ENCODE peak calls at places on chromosomes 11 and 22, in seven cellular contexts. B is T-helper 2 cell, E is posterior vena cava, W is AG08396, D is heart left ventricle, A is globus pallidus, T is iris pigment epithelial cell. S is an unnamed sample.

GRCh38 chr11:12199231-12199948 is 89.0 kb downstream of the MICAL2 start:
- DNase-seq in A (no peak), D (no peak), B (no peak), E (no peak), T (no peak), W (no peak), S (no peak)

GRCh38 chr11:85076535-85077330 is 550.4 kb downstream of the DLG2 start:
- DNase-seq in D (peak), B (no peak), A (no peak), T (peak), W (peak), E (no peak), S (no peak)

GRCh38 chr11:120184946-120185677 is 25.7 kb upstream of the OAF start:
- DNase-seq in D (peak), B (no peak), W (peak), E (peak), T (peak), A (no peak), S (no peak)

GRCh38 chr22:19289475-19290161 is 1.9 kb downstream of the CLTCL1 start:
- DNase-seq in T (peak), D (no peak), W (peak), B (no peak), A (no peak), E (no peak), S (no peak)

GRCh38 chr11:130023204-130023603 is 20.6 kb upstream of the PRDM10 start:
- DNase-seq in A (no peak), W (peak), D (no peak), T (peak), B (no peak), E (no peak), S (no peak)

GRCh38 chr11:2212411-2213251 is 41.0 kb upstream of the TH start:
- DNase-seq in A (no peak), E (peak), B (no peak), D (peak), W (peak), T (no peak), S (no peak)

GRCh38 chr11:33664829-33665228 is 35.8 kb downstream of the C11orf91 start:
- DNase-seq in T (no peak), D (no peak), E (no peak), B (no peak), A (no peak), W (no peak), S (no peak)

GRCh38 chr11:72583616-72584292 is 90.5 kb downstream of the PDE2A start:
- DNase-seq in D (no peak), A (no peak), E (peak), W (no peak), B (no peak), T (no peak), S (no peak)

GRCh38 chr11:18775492-18776292 is 15.9 kb downstream of the PTPN5 start:
- DNase-seq in W (peak), T (peak), D (peak), B (peak), E (no peak), A (no peak), S (peak)

GRCh38 chr11:9250139-9250582 is 15.0 kb downstream of the DENND5A start:
- DNase-seq in A (no peak), B (peak), E (no peak), W (no peak), T (peak), D (no peak), S (no peak)

GRCh38 chr22:23268877-23269276 is 88.6 kb downstream of the BCR start:
- DNase-seq in B (no peak), E (no peak), A (no peak), W (no peak), D (no peak), T (no peak), S (no peak)

GRCh38 chr22:31127181-31127772 is 4.5 kb downstream of the INPP5J start:
- DNase-seq in D (no peak), E (no peak), T (no peak), B (no peak), W (no peak), A (no peak), S (no peak)

GRCh38 chr11:44877908-44878459 is 72.7 kb downstream of the TP53I11 start:
- DNase-seq in T (no peak), D (no peak), B (no peak), A (no peak), E (no peak), W (no peak), S (no peak)

S was measured in stimulated activated effector memory CD8-positive, alpha-beta T cell treated with anti-CD3 and anti-CD28 coated beads, Interleukin-12 subunit alpha, Interleukin-12 subunit beta, amount 100 ng/mL, for 72 hours.